ENCODE peak calls at places on chromosomes 3 and 15, in nine cellular contexts. One of them, this sample, is unnamed.

GRCh38 chr3:48433472-48434118 is 3.7 kb upstream of the PLXNB1 start:
- DNase-seq in Panc1: no peak
- DNase-seq in stomach: peak; percentile 32
- DNase-seq in cardiac muscle cell: no peak
- DNase-seq in lower lobe of right lung: no peak
- DNase-seq in OCI-LY7: no peak
- DNase-seq in astrocyte of the spinal cord: no peak
- DNase-seq in CD8-positive, alpha-beta T cell: no peak
- DNase-seq in Caco-2: peak; percentile 93
- DNase-seq in this sample: no peak

GRCh38 chr3:113100063-113100462 is 109.3 kb downstream of the GTPBP8 start:
- DNase-seq in Panc1: no peak
- DNase-seq in stomach: no peak
- DNase-seq in astrocyte of the spinal cord: no peak
- DNase-seq in Caco-2: no peak
- DNase-seq in CD8-positive, alpha-beta T cell: no peak
- DNase-seq in lower lobe of right lung: no peak
- DNase-seq in cardiac muscle cell: no peak
- DNase-seq in OCI-LY7: no peak
- DNase-seq in this sample: no peak

GRCh38 chr3:49668861-49669260 is 5.3 kb upstream of the APEH start:
- DNase-seq in astrocyte of the spinal cord: peak; percentile 17
- DNase-seq in OCI-LY7: no peak
- DNase-seq in cardiac muscle cell: no peak
- DNase-seq in lower lobe of right lung: no peak
- DNase-seq in Panc1: no peak
- DNase-seq in CD8-positive, alpha-beta T cell: no peak
- DNase-seq in stomach: no peak
- DNase-seq in Caco-2: no peak
- DNase-seq in this sample: no peak

GRCh38 chr15:62486041-62486440 is 321.0 kb upstream of the C2CD4B start:
- DNase-seq in astrocyte of the spinal cord: no peak
- DNase-seq in Panc1: no peak
- DNase-seq in lower lobe of right lung: no peak
- DNase-seq in Caco-2: no peak
- DNase-seq in CD8-positive, alpha-beta T cell: no peak
- DNase-seq in cardiac muscle cell: no peak
- DNase-seq in OCI-LY7: no peak
- DNase-seq in stomach: no peak
- DNase-seq in this sample: peak; percentile 57

GRCh38 chr3:69088033-69088432 is 3.3 kb downstream of the ARL6IP5 start:
- DNase-seq in lower lobe of right lung: no peak
- DNase-seq in Panc1: no peak
- DNase-seq in Caco-2: no peak
- DNase-seq in astrocyte of the spinal cord: peak; percentile 65
- DNase-seq in OCI-LY7: no peak
- DNase-seq in stomach: no peak
- DNase-seq in cardiac muscle cell: no peak
- DNase-seq in CD8-positive, alpha-beta T cell: no peak
- DNase-seq in this sample: no peak

GRCh38 chr3:51393564-51393963 is 2.5 kb downstream of the RBM15B start:
- DNase-seq in Caco-2: no peak
- DNase-seq in Panc1: no peak
- DNase-seq in stomach: no peak
- DNase-seq in CD8-positive, alpha-beta T cell: no peak
- DNase-seq in cardiac muscle cell: no peak
- DNase-seq in lower lobe of right lung: no peak
- DNase-seq in astrocyte of the spinal cord: no peak
- DNase-seq in OCI-LY7: no peak
- DNase-seq in this sample: no peak

GRCh38 chr15:45715528-45715927 is 80.7 kb downstream of the SQOR start:
- DNase-seq in CD8-positive, alpha-beta T cell: no peak
- DNase-seq in stomach: no peak
- DNase-seq in lower lobe of right lung: no peak
- DNase-seq in astrocyte of the spinal cord: peak; percentile 21
- DNase-seq in OCI-LY7: peak; percentile 75
- DNase-seq in Caco-2: no peak
- DNase-seq in cardiac muscle cell: no peak
- DNase-seq in Panc1: no peak
- DNase-seq in this sample: no peak

GRCh38 chr3:136404056-136404455 is 153.9 kb downstream of the PCCB start:
- DNase-seq in cardiac muscle cell: no peak
- DNase-seq in CD8-positive, alpha-beta T cell: no peak
- DNase-seq in astrocyte of the spinal cord: no peak
- DNase-seq in stomach: no peak
- DNase-seq in Caco-2: no peak
- DNase-seq in OCI-LY7: no peak
- DNase-seq in lower lobe of right lung: no peak
- DNase-seq in Panc1: no peak
- DNase-seq in this sample: no peak

GRCh38 chr3:147838650-147839049 is 429.5 kb downstream of the ZIC1 start:
- DNase-seq in stomach: no peak
- DNase-seq in CD8-positive, alpha-beta T cell: no peak
- DNase-seq in Caco-2: no peak
- DNase-seq in astrocyte of the spinal cord: no peak
- DNase-seq in OCI-LY7: no peak
- DNase-seq in cardiac muscle cell: no peak
- DNase-seq in Panc1: no peak
- DNase-seq in lower lobe of right lung: no peak
- DNase-seq in this sample: no peak

GRCh38 chr3:16482770-16483531 is 30.5 kb downstream of the RFTN1 start:
- DNase-seq in stomach: no peak
- DNase-seq in OCI-LY7: peak; percentile 82
- DNase-seq in CD8-positive, alpha-beta T cell: no peak
- DNase-seq in astrocyte of the spinal cord: no peak
- DNase-seq in lower lobe of right lung: peak; percentile 82
- DNase-seq in Panc1: no peak
- DNase-seq in cardiac muscle cell: no peak
- DNase-seq in Caco-2: peak; percentile 68
- DNase-seq in this sample: no peak

GRCh38 chr3:181292984-181293383 is 303.4 kb upstream of the DNAJC19 start:
- DNase-seq in CD8-positive, alpha-beta T cell: no peak
- DNase-seq in stomach: no peak
- DNase-seq in Panc1: no peak
- DNase-seq in Caco-2: no peak
- DNase-seq in astrocyte of the spinal cord: peak; percentile 65
- DNase-seq in cardiac muscle cell: no peak
- DNase-seq in lower lobe of right lung: no peak
- DNase-seq in OCI-LY7: no peak
- DNase-seq in this sample: peak; percentile 22

GRCh38 chr15:90713081-90713480 is 4.1 kb upstream of the BLM start:
- DNase-seq in cardiac muscle cell: no peak
- DNase-seq in Caco-2: no peak
- DNase-seq in stomach: no peak
- DNase-seq in CD8-positive, alpha-beta T cell: no peak
- DNase-seq in Panc1: no peak
- DNase-seq in astrocyte of the spinal cord: no peak
- DNase-seq in lower lobe of right lung: no peak
- DNase-seq in OCI-LY7: no peak
- DNase-seq in this sample: no peak
- TF ChIP-seq CTCF in cardiac muscle cell: no peak
- TF ChIP-seq CTCF in Caco-2: no peak
- TF ChIP-seq CTCF in stomach: no peak
- TF ChIP-seq CTCF in CD8-positive, alpha-beta T cell: no peak
- TF ChIP-seq CTCF in Panc1: no peak
- TF ChIP-seq CTCF in astrocyte of the spinal cord: no peak
- TF ChIP-seq CTCF in lower lobe of right lung: no peak
- TF ChIP-seq CTCF in OCI-LY7: no peak
- TF ChIP-seq CTCF in this sample: no peak

DNA sequence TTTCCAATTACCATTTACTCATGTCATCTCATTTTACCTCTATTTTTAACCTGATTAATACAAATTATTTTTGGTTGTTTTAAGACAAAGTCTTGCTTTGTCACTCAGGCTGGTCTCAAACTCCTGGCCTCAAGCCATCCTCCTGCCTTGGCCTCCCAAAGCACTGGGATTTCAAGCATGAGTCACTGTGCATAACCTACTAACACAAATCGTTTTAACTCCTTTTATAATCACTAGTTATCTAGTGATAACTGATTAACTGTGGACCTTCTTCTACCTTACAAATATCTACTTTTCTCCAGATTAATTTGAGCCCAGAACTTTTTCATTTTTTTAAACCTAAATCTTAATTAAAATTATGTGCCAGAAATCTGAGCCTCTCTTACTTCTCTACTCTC is 4.6 kb downstream of the ATP13A3 start:
- DNase-seq in Caco-2: no peak
- DNase-seq in OCI-LY7: no peak
- DNase-seq in astrocyte of the spinal cord: no peak
- DNase-seq in CD8-positive, alpha-beta T cell: no peak
- DNase-seq in Panc1: no peak
- DNase-seq in cardiac muscle cell: no peak
- DNase-seq in lower lobe of right lung: no peak
- DNase-seq in stomach: no peak
- DNase-seq in this sample: no peak
- H3K4me3 ChIP-seq in Caco-2: no peak overlapping the region
- H3K4me3 ChIP-seq in OCI-LY7: no peak overlapping the region
- H3K4me3 ChIP-seq in astrocyte of the spinal cord: no peak overlapping the region
- H3K4me3 ChIP-seq in CD8-positive, alpha-beta T cell: no peak overlapping the region
- H3K4me3 ChIP-seq in Panc1: no peak overlapping the region
- H3K4me3 ChIP-seq in cardiac muscle cell: no peak overlapping the region
- H3K4me3 ChIP-seq in lower lobe of right lung: no peak overlapping the region
- H3K4me3 ChIP-seq in stomach: no peak overlapping the region
- H3K4me3 ChIP-seq in this sample: no peak overlapping the region

DNA sequence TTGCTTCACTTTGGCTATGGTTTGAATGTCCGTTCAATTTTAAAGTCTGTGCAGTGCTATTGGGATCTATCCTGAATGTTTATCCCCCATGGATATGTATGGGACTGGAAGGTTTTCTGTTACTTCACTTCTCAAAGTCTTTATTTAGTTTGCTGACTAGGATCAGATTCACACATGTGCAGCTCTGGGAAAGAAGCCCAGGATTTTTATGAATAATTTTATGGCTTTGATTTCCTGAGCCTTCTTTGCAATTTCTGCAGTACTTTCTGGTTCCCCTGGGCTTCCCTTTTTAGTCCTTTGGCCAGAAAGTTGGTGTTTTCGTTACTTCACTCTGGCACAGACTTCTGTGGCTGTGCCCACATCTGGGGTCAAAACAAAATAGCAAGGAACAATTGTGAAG is 721.0 kb downstream of the OTOL1 start:
- DNase-seq in cardiac muscle cell: no peak
- DNase-seq in OCI-LY7: no peak
- DNase-seq in Caco-2: no peak
- DNase-seq in CD8-positive, alpha-beta T cell: no peak
- DNase-seq in astrocyte of the spinal cord: peak; percentile 23
- DNase-seq in lower lobe of right lung: no peak
- DNase-seq in stomach: no peak
- DNase-seq in Panc1: no peak
- DNase-seq in this sample: peak; percentile 35
- TF ChIP-seq CTCF in cardiac muscle cell: no peak
- TF ChIP-seq CTCF in OCI-LY7: no peak
- TF ChIP-seq CTCF in Caco-2: no peak
- TF ChIP-seq CTCF in CD8-positive, alpha-beta T cell: no peak
- TF ChIP-seq CTCF in astrocyte of the spinal cord: no peak
- TF ChIP-seq CTCF in lower lobe of right lung: no peak
- TF ChIP-seq CTCF in stomach: no peak
- TF ChIP-seq CTCF in Panc1: no peak
- TF ChIP-seq CTCF in this sample: no peak

GRCh38 chr15:74954515-74954914 is 2.1 kb downstream of the RPP25 start:
- DNase-seq in OCI-LY7: no peak
- DNase-seq in Caco-2: no peak
- DNase-seq in stomach: no peak
- DNase-seq in Panc1: no peak
- DNase-seq in lower lobe of right lung: no peak
- DNase-seq in cardiac muscle cell: peak; percentile 64
- DNase-seq in CD8-positive, alpha-beta T cell: no peak
- DNase-seq in astrocyte of the spinal cord: peak; percentile 30
- DNase-seq in this sample: no peak
- H3K4me3 ChIP-seq in OCI-LY7: peak overlapping the region; percentile 65
- H3K4me3 ChIP-seq in Caco-2: peak overlapping the region; percentile 56
- H3K4me3 ChIP-seq in stomach: peak overlapping the region; percentile 56
- H3K4me3 ChIP-seq in Panc1: peak overlapping the region; percentile 96
- H3K4me3 ChIP-seq in lower lobe of right lung: peak overlapping the region; percentile 78
- H3K4me3 ChIP-seq in cardiac muscle cell: peak overlapping the region; percentile 41
- H3K4me3 ChIP-seq in CD8-positive, alpha-beta T cell: no peak overlapping the region
- H3K4me3 ChIP-seq in astrocyte of the spinal cord: no peak overlapping the region
- H3K4me3 ChIP-seq in this sample: no peak overlapping the region

DNA sequence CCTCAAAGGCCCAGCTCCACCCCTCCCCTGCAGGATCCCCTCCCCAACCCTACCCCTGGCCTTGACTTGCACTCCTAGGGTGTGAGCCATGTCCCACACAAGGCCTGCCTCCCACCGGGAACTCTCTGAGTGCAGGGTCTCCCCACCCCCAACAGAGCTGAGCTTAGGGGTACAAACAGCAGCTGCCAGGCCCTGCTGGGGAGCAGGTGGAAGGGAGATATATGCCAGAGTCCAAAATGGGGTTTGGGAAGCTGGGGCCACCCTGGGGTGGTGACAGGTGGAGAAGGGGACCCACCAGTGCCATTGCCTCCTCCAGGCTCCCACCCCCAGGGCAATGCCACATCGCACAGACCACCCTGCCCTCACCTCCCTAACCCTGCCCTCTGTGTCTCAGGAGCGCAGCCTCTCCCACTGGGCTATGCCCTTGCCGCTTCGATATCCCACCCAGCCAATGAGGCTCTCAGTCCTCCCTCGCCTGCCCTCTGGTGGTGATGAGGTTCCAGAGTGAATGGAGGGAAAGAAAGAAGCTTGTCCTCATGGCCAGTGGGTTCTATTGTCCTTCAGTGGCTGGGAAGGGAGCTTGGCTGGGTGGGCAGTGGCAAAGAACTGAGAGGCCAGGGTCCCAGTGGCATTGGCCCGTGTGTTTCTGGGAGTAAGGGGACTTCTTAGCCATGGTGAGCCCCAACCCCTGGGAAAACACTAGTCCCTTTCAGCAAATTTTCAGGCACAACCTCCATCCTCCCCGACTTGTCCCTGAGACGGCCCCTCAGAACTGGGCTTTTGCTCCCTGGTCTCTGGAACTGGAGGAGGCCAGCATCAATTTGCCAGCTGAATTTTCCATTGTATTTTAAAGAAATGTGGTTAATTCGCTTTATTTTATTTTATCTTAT is 46.8 kb downstream of the CYP11A1 start:
- DNase-seq in Caco-2: no peak
- DNase-seq in lower lobe of right lung: no peak
- DNase-seq in cardiac muscle cell: peak; percentile 64
- DNase-seq in stomach: peak; percentile 44
- DNase-seq in CD8-positive, alpha-beta T cell: no peak
- DNase-seq in OCI-LY7: peak; percentile 43
- DNase-seq in astrocyte of the spinal cord: peak; percentile 45
- DNase-seq in Panc1: no peak
- DNase-seq in this sample: no peak
- TF ChIP-seq CTCF in Caco-2: peak; percentile 37
- TF ChIP-seq CTCF in lower lobe of right lung: peak; percentile 42
- TF ChIP-seq CTCF in cardiac muscle cell: peak; percentile 76
- TF ChIP-seq CTCF in stomach: no peak
- TF ChIP-seq CTCF in CD8-positive, alpha-beta T cell: no peak
- TF ChIP-seq CTCF in OCI-LY7: peak; percentile 76
- TF ChIP-seq CTCF in astrocyte of the spinal cord: peak; percentile 83
- TF ChIP-seq CTCF in Panc1: peak; percentile 89
- TF ChIP-seq CTCF in this sample: peak; percentile 76

DNA sequence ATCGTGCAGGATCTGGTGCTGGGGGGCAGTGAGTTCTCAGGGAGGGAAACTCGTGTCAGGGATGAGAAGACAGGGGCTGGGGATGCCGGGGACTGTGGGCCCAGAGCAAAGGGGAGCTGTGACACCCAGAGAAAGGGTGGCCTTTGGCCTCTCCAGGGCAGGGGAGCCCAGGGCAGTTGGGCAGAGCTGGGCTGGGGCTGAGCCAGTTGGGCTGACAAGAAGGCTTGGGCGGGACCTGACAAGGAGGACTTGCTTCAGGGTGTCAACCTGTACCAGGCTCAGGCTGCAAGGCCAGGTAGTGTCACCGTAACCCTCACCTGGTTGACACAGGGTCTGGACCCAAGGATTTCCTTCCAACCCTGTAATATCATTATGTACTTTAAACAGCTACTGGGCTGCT is 13.2 kb upstream of the ANPEP start:
- DNase-seq in CD8-positive, alpha-beta T cell: no peak
- DNase-seq in stomach: peak; percentile 55
- DNase-seq in cardiac muscle cell: no peak
- DNase-seq in astrocyte of the spinal cord: no peak
- DNase-seq in lower lobe of right lung: no peak
- DNase-seq in OCI-LY7: no peak
- DNase-seq in Caco-2: no peak
- DNase-seq in Panc1: no peak
- DNase-seq in this sample: no peak
- H3K4me3 ChIP-seq in CD8-positive, alpha-beta T cell: no peak overlapping the region
- H3K4me3 ChIP-seq in stomach: no peak overlapping the region
- H3K4me3 ChIP-seq in cardiac muscle cell: no peak overlapping the region
- H3K4me3 ChIP-seq in astrocyte of the spinal cord: no peak overlapping the region
- H3K4me3 ChIP-seq in lower lobe of right lung: no peak overlapping the region
- H3K4me3 ChIP-seq in OCI-LY7: no peak overlapping the region
- H3K4me3 ChIP-seq in Caco-2: no peak overlapping the region
- H3K4me3 ChIP-seq in Panc1: no peak overlapping the region
- H3K4me3 ChIP-seq in this sample: no peak overlapping the region